ENCODE peak calls at places on chromosomes 16 and 17, in nine cellular contexts. H is NCI-H2081, E is GM23248, N is B cell, C is HAP-1, P is fibroblast of mammary gland, W is HT-29, V is iris pigment epithelial cell, X is HTR-8/SVneo. A is an unnamed sample.

GRCh38 chr16:87642491-87642890 is 40.2 kb downstream of the JPH3 start:
- DNase-seq in P (no peak), E (no peak), H (no peak), X (no peak), V (no peak), W (no peak), C (no peak), N (no peak), A (no peak)

GRCh38 chr17:9195961-9196668 is 174.8 kb downstream of the NTN1 start:
- DNase-seq in H (no peak), X (no peak), P (no peak), N (no peak), E (no peak), V (no peak), C (no peak), W (peak; percentile 0), A (no peak)

GRCh38 chr16:3188675-3188924 is 596 bp downstream of the OR1F1 start:
- DNase-seq in P (no peak), E (no peak), V (no peak), W (no peak), H (no peak), X (no peak), N (no peak), C (no peak), A (no peak)

GRCh38 chr17:48878920-48879898 is 13.4 kb upstream of the ATP5MC1 start:
- DNase-seq in W (peak; percentile 86), X (peak; percentile 93), V (peak; percentile 70), P (peak; percentile 74), N (peak; percentile 78), E (peak; percentile 77), H (peak; percentile 76), C (peak; percentile 78), A (peak; percentile 88)

GRCh38 chr16:4298761-4299522 is 16.9 kb upstream of the GLIS2 start:
- DNase-seq in E (peak; percentile 97), C (peak; percentile 38), V (peak; percentile 90), N (no peak), W (peak; percentile 88), H (no peak), X (peak; percentile 95), P (peak; percentile 91), A (peak; percentile 84)

GRCh38 chr16:51807551-51807950 is 656.5 kb upstream of the SALL1 start:
- DNase-seq in C (no peak), N (no peak), X (no peak), P (no peak), V (peak; percentile 9), E (no peak), W (no peak), H (no peak), A (no peak)

GRCh38 chr16:74982303-74982702 is 2.6 kb downstream of the WDR59 start:
- DNase-seq in C (no peak), V (no peak), X (no peak), W (no peak), N (no peak), E (no peak), P (no peak), H (no peak), A (no peak)

GRCh38 chr17:65750678-65751077 is 189.2 kb upstream of the AXIN2 start:
- DNase-seq in X (peak; percentile 74), V (peak; percentile 95), H (peak; percentile 64), E (peak; percentile 91), C (no peak), W (peak; percentile 99), P (peak; percentile 96), N (no peak), A (peak; percentile 96)

GRCh38 chr17:81102352-81102751 is 63.0 kb upstream of the PVALEF start:
- DNase-seq in E (no peak), W (no peak), N (no peak), H (no peak), P (no peak), C (no peak), X (no peak), V (no peak), A (no peak)

GRCh38 chr17:35537569-35538209 is at the start of gene SLFN12L:
- DNase-seq in X (no peak), W (no peak), V (peak; percentile 5), C (no peak), P (no peak), H (no peak), N (no peak), E (no peak), A (no peak)

GRCh38 chr17:29640413-29640812 is 17.7 kb upstream of the CORO6 start:
- DNase-seq in V (peak; percentile 82), E (peak; percentile 74), N (no peak), W (no peak), C (no peak), H (no peak), X (no peak), P (peak; percentile 70), A (peak; percentile 88)

GRCh38 chr17:81917565-81918332 is at the start of gene SIRT7:
- DNase-seq in H (peak; percentile 87), N (peak; percentile 95), E (peak; percentile 80), C (peak; percentile 77), X (peak; percentile 92), V (peak; percentile 52), W (peak; percentile 91), P (peak; percentile 48), A (peak; percentile 74)

GRCh38 chr16:85729452-85729851 is 21.4 kb downstream of the C16orf74 start:
- DNase-seq in X (no peak), E (no peak), H (no peak), V (no peak), W (no peak), P (peak; percentile 19), C (no peak), N (no peak), A (no peak)

GRCh38 chr17:61837175-61838051 is 25.9 kb downstream of the BRIP1 start:
- DNase-seq in V (peak; percentile 77), C (peak; percentile 50), W (peak; percentile 85), N (peak; percentile 77), E (peak; percentile 86), P (peak; percentile 82), H (peak; percentile 76), X (peak; percentile 57), A (peak; percentile 88)

GRCh38 chr17:77124192-77124908 is 16.4 kb upstream of the SEC14L1 start:
- DNase-seq in W (no peak), N (no peak), X (no peak), H (no peak), C (no peak), E (peak; percentile 69), V (peak; percentile 92), P (peak; percentile 71), A (peak; percentile 85)

GRCh38 chr17:59699786-59700185 is 7.4 kb downstream of the PTRH2 start:
- DNase-seq in W (no peak), E (no peak), N (no peak), P (no peak), H (no peak), C (no peak), X (no peak), V (no peak), A (no peak)

GRCh38 chr16:34078697-34079096 is 619.3 kb downstream of the TP53TG3F start:
- DNase-seq in V (peak; percentile 55), C (no peak), E (no peak), H (no peak), X (no peak), W (no peak), P (peak; percentile 62), N (peak; percentile 24), A (peak; percentile 3)

GRCh38 chr17:29138184-29138955 is 41.8 kb downstream of the MYO18A start:
- DNase-seq in C (no peak), N (peak; percentile 38), H (no peak), V (no peak), E (peak; percentile 71), W (no peak), P (peak; percentile 57), X (no peak), A (no peak)

GRCh38 chr17:41393294-41393693 is 4.1 kb downstream of the KRT31 start:
- DNase-seq in W (no peak), E (no peak), H (no peak), X (no peak), P (no peak), V (no peak), N (no peak), C (no peak), A (peak; percentile 9)

GRCh38 chr17:57009737-57010445 is 32.0 kb downstream of the SCPEP1 start:
- DNase-seq in P (peak; percentile 56), H (peak; percentile 27), C (peak; percentile 52), V (peak; percentile 62), E (peak; percentile 63), W (peak; percentile 71), X (peak; percentile 86), N (peak; percentile 65), A (peak; percentile 69)

GRCh38 chr16:85316321-85316919 is 204.1 kb upstream of the CIBAR2 start:
- DNase-seq in H (peak; percentile 32), P (peak; percentile 56), N (peak; percentile 62), V (peak; percentile 54), E (peak; percentile 72), W (peak; percentile 66), C (peak; percentile 68), X (peak; percentile 77), A (peak; percentile 76)

GRCh38 chr17:8623591-8623990 is 6.9 kb downstream of the MYH10 start:
- DNase-seq in C (no peak), N (no peak), P (no peak), W (no peak), H (no peak), V (peak; percentile 58), E (no peak), X (no peak), A (peak; percentile 63)

GRCh38 chr17:36510636-36511035 is 24.0 kb downstream of the MYO19 start:
- DNase-seq in X (no peak), V (no peak), N (no peak), H (no peak), P (peak; percentile 17), W (no peak), C (no peak), E (no peak), A (no peak)

GRCh38 chr17:37490638-37491614 is 1.2 kb downstream of the DUSP14 start:
- DNase-seq in E (peak; percentile 93), H (no peak), W (peak; percentile 87), P (peak; percentile 92), N (peak; percentile 12), C (peak; percentile 79), V (peak; percentile 86), X (peak; percentile 91), A (peak; percentile 91)

GRCh38 chr17:55285340-55286301 is 20.9 kb downstream of the HLF start:
- DNase-seq in P (peak; percentile 89), V (peak; percentile 92), N (no peak), C (no peak), X (no peak), H (no peak), W (no peak), E (peak; percentile 52), A (peak; percentile 96)

GRCh38 chr17:57400648-57401047 is 144.3 kb downstream of the MSI2 start:
- DNase-seq in V (peak; percentile 55), N (no peak), P (no peak), C (no peak), W (no peak), H (no peak), X (no peak), E (no peak), A (no peak)

GRCh38 chr17:78865682-78866390 is 25.2 kb upstream of the USP36 start:
- DNase-seq in X (peak; percentile 69), C (peak; percentile 56), P (peak; percentile 83), V (peak; percentile 69), W (peak; percentile 93), N (peak; percentile 76), E (peak; percentile 81), H (peak; percentile 74), A (peak; percentile 83)

GRCh38 chr16:9279661-9280060 is 188.2 kb downstream of the HAPSTR1 start:
- DNase-seq in N (no peak), V (no peak), X (no peak), C (no peak), E (no peak), P (no peak), H (no peak), W (no peak), A (no peak)

GRCh38 chr16:4884972-4885874 is 37.9 kb downstream of the UBN1 start:
- DNase-seq in C (no peak), P (no peak), W (no peak), E (no peak), X (no peak), H (no peak), N (no peak), V (no peak), A (no peak)

GRCh38 chr16:84825896-84826557 is 6.2 kb downstream of the CRISPLD2 start:
- DNase-seq in W (no peak), H (no peak), E (peak; percentile 94), P (peak; percentile 89), V (peak; percentile 43), C (no peak), X (no peak), N (no peak), A (no peak)

GRCh38 chr17:34146440-34147043 is 108.5 kb upstream of the CCL2 start:
- DNase-seq in X (no peak), E (no peak), P (peak; percentile 2), W (peak; percentile 71), C (peak; percentile 8), V (peak; percentile 3), H (peak; percentile 3), N (peak; percentile 44), A (no peak)